ENCODE peak calls at places on chromosomes 13 and 19, in ten cellular contexts. C is HepG2, K is mucosa of descending colon, O is tibial artery, E is endodermal cell, J is BJ, P is bronchial epithelial cell, R is upper lobe of left lung, B is esophagus squamous epithelium, Y is psoas muscle. G is an unnamed sample.
A peak's percentile ranks its signal among the peaks of the same experiment; 100 is the strongest.

GRCh38 chr19:34075661-34076091 is 96.6 kb upstream of the LSM14A start:
- DNase-seq in P (no peak), J (no peak), B (no peak), C (no peak), O (no peak), Y (no peak), R (no peak), E (no peak), K (no peak), G (no peak)

GRCh38 chr19:15280048-15280725 is 47.9 kb upstream of the EPHX3 start:
- DNase-seq in C (no peak), O (peak; percentile 83), P (no peak), E (no peak), K (no peak), B (no peak), R (peak; percentile 47), Y (peak; percentile 76), J (no peak), G (no peak)

GRCh38 chr13:42969558-42970172 is 22.4 kb downstream of the EPSTI1 start:
- DNase-seq in K (peak; percentile 87), P (peak; percentile 52), O (peak; percentile 81), E (peak; percentile 94), Y (peak; percentile 81), B (no peak), R (peak; percentile 83), J (no peak), C (peak; percentile 63), G (peak; percentile 73)

GRCh38 chr13:56670563-56670962 is 470.2 kb upstream of the PRR20A start:
- DNase-seq in O (no peak), K (no peak), J (no peak), E (no peak), R (no peak), P (no peak), C (no peak), Y (no peak), B (no peak), G (no peak)

GRCh38 chr13:46339035-46339666 is 47.9 kb downstream of the RUBCNL start:
- DNase-seq in B (no peak), Y (peak; percentile 23), C (no peak), K (no peak), E (no peak), R (peak; percentile 55), P (peak; percentile 23), J (no peak), O (no peak), G (peak; percentile 88)

GRCh38 chr13:23724196-23724970 is 154.2 kb downstream of the TNFRSF19 start:
- DNase-seq in P (peak; percentile 26), O (no peak), K (no peak), R (no peak), J (no peak), C (no peak), Y (no peak), B (no peak), E (peak; percentile 56), G (peak; percentile 74)

GRCh38 chr13:26605845-26606244 is 48.4 kb downstream of the WASF3 start:
- DNase-seq in J (no peak), Y (no peak), E (peak; percentile 83), P (no peak), B (no peak), K (no peak), O (no peak), R (no peak), C (peak; percentile 12), G (no peak)

GRCh38 chr13:24217601-24218281 is 57.2 kb downstream of the SPATA13 start:
- DNase-seq in C (peak; percentile 72), E (peak; percentile 67), O (no peak), R (peak; percentile 42), K (peak; percentile 82), Y (no peak), P (no peak), B (no peak), J (no peak), G (no peak)

GRCh38 chr13:110493161-110493593 is 68.3 kb downstream of the RAB20 start:
- DNase-seq in Y (no peak), J (no peak), K (no peak), E (no peak), C (no peak), B (no peak), P (no peak), R (no peak), O (no peak), G (no peak)

GRCh38 chr13:98214008-98214643 is 37.1 kb upstream of the RNF113B start:
- DNase-seq in K (peak; percentile 40), O (no peak), J (peak; percentile 81), R (no peak), E (no peak), Y (no peak), P (peak; percentile 50), C (no peak), B (no peak), G (peak; percentile 83)

GRCh38 chr13:75881109-75881775 is 245.1 kb downstream of the LMO7 start:
- DNase-seq in J (no peak), R (no peak), E (no peak), O (no peak), Y (no peak), C (no peak), B (no peak), P (no peak), K (no peak), G (no peak)

GRCh38 chr19:5006201-5006600 is 37.3 kb downstream of the KDM4B start:
- DNase-seq in J (no peak), B (no peak), Y (no peak), O (no peak), K (no peak), C (no peak), P (no peak), E (no peak), R (no peak), G (peak; percentile 46)

GRCh38 chr19:16232127-16232526 is 34.4 kb downstream of the AP1M1 start:
- DNase-seq in J (no peak), B (no peak), K (no peak), Y (no peak), E (no peak), C (no peak), O (peak; percentile 55), R (no peak), P (no peak), G (no peak)

DNA sequence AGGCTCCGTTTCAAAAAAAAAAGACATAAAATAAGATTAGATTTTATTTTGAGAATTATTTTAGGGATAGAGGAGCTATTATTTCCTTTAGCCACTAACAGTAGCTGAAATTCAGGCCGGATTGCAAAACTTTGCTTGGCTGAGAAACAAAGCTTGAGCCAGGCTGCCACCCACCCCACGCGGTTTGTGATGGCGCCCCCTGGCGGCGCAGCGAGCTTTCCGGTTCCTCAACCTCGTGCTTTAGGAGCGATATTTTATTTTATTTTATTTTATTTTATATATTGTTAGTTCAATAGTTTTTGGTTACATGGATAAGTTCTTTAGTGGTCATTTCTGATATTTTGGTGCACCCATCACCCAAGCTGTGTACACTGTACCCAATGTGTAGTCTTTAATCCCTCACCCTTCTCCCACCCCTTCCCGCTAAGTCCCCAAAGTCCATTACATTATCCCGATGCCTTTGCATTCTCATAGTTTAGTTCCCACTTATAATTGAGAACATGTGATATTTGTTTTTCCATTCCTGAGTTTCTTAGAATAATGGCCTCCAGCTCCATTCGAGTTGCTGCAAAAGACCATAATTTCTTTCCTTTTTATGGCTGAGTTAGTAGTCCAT is 19.8 kb upstream of the CEACAM4 start:
- DNase-seq in E (peak; percentile 76), C (no peak), B (no peak), J (no peak), O (no peak), Y (no peak), R (no peak), K (no peak), P (no peak), G (peak; percentile 16)
- TF ChIP-seq CTCF in E (peak; percentile 68), C (peak; percentile 14), B (peak; percentile 31), J (peak; percentile 38), O (no peak), Y (no peak), R (peak; percentile 28), K (no peak), P (peak; percentile 36), G (peak; percentile 38)

DNA sequence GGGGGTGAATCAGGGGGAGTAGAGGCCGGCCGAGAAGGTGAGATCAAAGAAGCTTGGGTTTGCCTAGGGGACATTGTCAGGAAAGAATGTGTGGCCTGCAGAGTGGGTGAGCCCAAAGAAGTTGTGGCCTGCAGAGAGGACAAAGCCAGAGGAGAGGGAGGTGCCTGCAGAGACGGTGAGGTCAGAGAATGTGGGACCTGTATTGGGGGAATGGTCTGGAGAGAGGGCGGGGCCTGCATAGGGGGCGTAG is 3.0 kb downstream of the PRR36 start:
- DNase-seq in Y (no peak), K (no peak), P (no peak), J (no peak), B (no peak), O (no peak), R (no peak), C (no peak), E (no peak), G (no peak)
- H3K4me3 ChIP-seq in Y (no peak overlapping the region), K (no peak overlapping the region), P (no peak overlapping the region), J (no peak overlapping the region), B (no peak overlapping the region), O (no peak overlapping the region), R (no peak overlapping the region), C (peak overlapping the region; percentile 73), E (no peak overlapping the region), G (no peak overlapping the region)

GRCh38 chr19:49809987-49810389 is 3.1 kb downstream of the FUZ start:
- DNase-seq in E (no peak), C (no peak), B (no peak), Y (no peak), K (no peak), R (no peak), J (no peak), P (no peak), O (no peak), G (no peak)

GRCh38 chr19:49814010-49814409 is 918 bp upstream of the FUZ start:
- DNase-seq in J (no peak), Y (no peak), C (no peak), O (no peak), R (no peak), E (no peak), K (no peak), P (peak; percentile 29), B (no peak), G (no peak)

GRCh38 chr19:49812452-49812996 is 568 bp downstream of the FUZ start:
- DNase-seq in Y (no peak), B (no peak), E (no peak), R (no peak), P (no peak), K (no peak), J (no peak), O (no peak), C (no peak), G (no peak)

GRCh38 chr19:49811328-49811727 is 1.8 kb downstream of the FUZ start:
- DNase-seq in K (no peak), O (no peak), R (no peak), E (no peak), P (no peak), J (no peak), C (no peak), Y (no peak), B (no peak), G (no peak)

GRCh38 chr19:49812997-49813861 is at the start of gene FUZ:
- DNase-seq in O (peak; percentile 98), E (peak; percentile 99), Y (peak; percentile 97), J (peak; percentile 94), R (peak; percentile 99), B (peak; percentile 85), C (no peak), P (peak; percentile 93), K (peak; percentile 94), G (peak; percentile 99)
- TF ChIP-seq CTCF in O (peak; percentile 13), E (peak; percentile 64), Y (no peak), J (peak; percentile 40), R (no peak), B (no peak), C (no peak), P (peak; percentile 17), K (no peak), G (peak; percentile 24)

GRCh38 chr13:95552539-95553270 is at the start of gene CLDN10:
- DNase-seq in O (no peak), P (no peak), K (no peak), Y (peak; percentile 14), C (no peak), R (peak; percentile 22), J (no peak), E (peak; percentile 97), B (no peak), G (no peak)
- H3K4me3 ChIP-seq in O (no peak within 1 kb of the TSS), P (no peak within 1 kb of the TSS), K (no peak within 1 kb of the TSS), Y (peak within 1 kb of the TSS; percentile 44), C (no peak within 1 kb of the TSS), R (peak within 1 kb of the TSS; percentile 16), J (no peak within 1 kb of the TSS), E (peak within 1 kb of the TSS; percentile 77), B (peak within 1 kb of the TSS; percentile 57), G (no peak within 1 kb of the TSS)